ENCODE peak calls at places on chromosomes 3 and 15, in ten cellular contexts. O is right lobe of liver, V is fibroblast of pulmonary artery, E is choroid plexus epithelial cell, L is NB4, U is cardiac muscle cell, D is astrocyte of the spinal cord, P is IMR-90, X is adrenal gland, T is AG09309. R is an unnamed sample.

GRCh38 chr15:69593981-69594966 is 141.7 kb downstream of the RPLP1 start:
- DNase-seq in O (peak; percentile 69), V (peak; percentile 50), E (peak; percentile 73), L (peak; percentile 20), U (peak; percentile 13), D (peak; percentile 93), P (peak; percentile 38), X (no peak), T (no peak), R (peak; percentile 99)

GRCh38 chr3:52089691-52090090 is 33.3 kb upstream of the DUSP7 start:
- DNase-seq in O (no peak), V (no peak), E (no peak), L (no peak), U (no peak), D (no peak), P (no peak), X (no peak), T (no peak), R (no peak)

GRCh38 chr3:48507256-48508061 is 3.5 kb upstream of the SHISA5 start:
- DNase-seq in O (peak; percentile 71), V (peak; percentile 60), E (peak; percentile 68), L (peak; percentile 77), U (peak; percentile 58), D (peak; percentile 77), P (peak; percentile 67), X (peak; percentile 68), T (no peak), R (peak; percentile 31)

GRCh38 chr3:40841570-40842109 is 316.9 kb downstream of the ZNF621 start:
- DNase-seq in O (no peak), V (no peak), E (no peak), L (no peak), U (no peak), D (no peak), P (no peak), X (no peak), T (no peak), R (no peak)

GRCh38 chr3:15361494-15362214 is 29.3 kb upstream of the SH3BP5 start:
- DNase-seq in O (no peak), V (no peak), E (peak; percentile 71), L (peak; percentile 31), U (no peak), D (no peak), P (peak; percentile 52), X (no peak), T (no peak), R (no peak)

GRCh38 chr15:29132786-29133185 is 136.8 kb downstream of the NSMCE3 start:
- DNase-seq in O (no peak), V (no peak), E (no peak), L (no peak), U (no peak), D (no peak), P (no peak), X (no peak), T (no peak), R (no peak)

GRCh38 chr3:176579741-176580185 is 617.5 kb downstream of the TBL1XR1 start:
- DNase-seq in O (no peak), V (peak; percentile 12), E (peak; percentile 60), L (no peak), U (no peak), D (peak; percentile 35), P (peak; percentile 10), X (no peak), T (peak; percentile 59), R (no peak)

GRCh38 chr15:88243895-88244787 is 12.4 kb downstream of the NTRK3 start:
- DNase-seq in O (no peak), V (peak; percentile 61), E (peak; percentile 47), L (peak; percentile 45), U (peak; percentile 53), D (peak; percentile 5), P (peak; percentile 13), X (no peak), T (no peak), R (no peak)

DNA sequence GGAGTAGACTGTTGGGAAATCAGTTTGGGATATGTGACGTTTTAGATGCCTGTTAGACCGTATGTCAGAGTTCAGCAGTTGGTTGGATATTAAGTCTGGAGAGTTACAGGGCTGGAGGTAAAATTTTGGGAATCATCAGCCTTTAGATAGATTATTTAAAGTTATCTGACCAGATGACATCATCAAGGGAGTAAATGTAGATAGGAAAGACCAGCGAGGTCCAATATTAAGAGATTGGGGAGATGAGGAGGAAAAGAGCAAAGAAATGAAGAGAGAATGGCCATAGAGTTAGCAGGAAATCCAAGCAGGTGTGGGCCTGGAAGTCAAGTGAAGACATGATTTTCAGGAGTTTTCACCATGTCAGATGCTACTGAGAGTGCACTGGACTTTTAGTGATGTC is 3.1 kb downstream of the NDUFB4 start:
- DNase-seq in O (no peak), V (no peak), E (no peak), L (no peak), U (no peak), D (no peak), P (no peak), X (no peak), T (no peak), R (no peak)
- H3K4me3 ChIP-seq in O (no peak overlapping the region), V (no peak overlapping the region), E (no peak overlapping the region), L (no peak overlapping the region), U (no peak overlapping the region), D (no peak overlapping the region), P (no peak overlapping the region), X (no peak overlapping the region), T (no peak overlapping the region), R (no peak overlapping the region)

GRCh38 chr3:159252274-159252673 is 450.4 kb downstream of the MFSD1 start:
- DNase-seq in O (no peak), V (peak; percentile 58), E (peak; percentile 51), L (no peak), U (no peak), D (peak; percentile 74), P (no peak), X (no peak), T (peak; percentile 65), R (no peak)

GRCh38 chr3:159250961-159251360 is 449.1 kb downstream of the MFSD1 start:
- DNase-seq in O (no peak), V (no peak), E (no peak), L (no peak), U (no peak), D (no peak), P (no peak), X (no peak), T (no peak), R (no peak)

GRCh38 chr3:159253860-159254259 is 452.0 kb downstream of the MFSD1 start:
- DNase-seq in O (no peak), V (no peak), E (no peak), L (no peak), U (no peak), D (no peak), P (no peak), X (no peak), T (no peak), R (no peak)

GRCh38 chr3:159249472-159250131 is 447.7 kb downstream of the MFSD1 start:
- DNase-seq in O (peak; percentile 28), V (no peak), E (no peak), L (no peak), U (no peak), D (no peak), P (no peak), X (no peak), T (no peak), R (no peak)

GRCh38 chr3:159252772-159253384 is 451.0 kb downstream of the MFSD1 start:
- DNase-seq in O (no peak), V (peak; percentile 81), E (peak; percentile 86), L (peak; percentile 59), U (peak; percentile 31), D (peak; percentile 79), P (peak; percentile 41), X (no peak), T (peak; percentile 55), R (peak; percentile 35)
- TF ChIP-seq CTCF in O (peak; percentile 91), V (peak; percentile 68), E (peak; percentile 73), L (peak; percentile 50), U (peak; percentile 56), D (peak; percentile 67), P (peak; percentile 46), X (peak; percentile 56), T (peak; percentile 71), R (peak; percentile 78)

DNA sequence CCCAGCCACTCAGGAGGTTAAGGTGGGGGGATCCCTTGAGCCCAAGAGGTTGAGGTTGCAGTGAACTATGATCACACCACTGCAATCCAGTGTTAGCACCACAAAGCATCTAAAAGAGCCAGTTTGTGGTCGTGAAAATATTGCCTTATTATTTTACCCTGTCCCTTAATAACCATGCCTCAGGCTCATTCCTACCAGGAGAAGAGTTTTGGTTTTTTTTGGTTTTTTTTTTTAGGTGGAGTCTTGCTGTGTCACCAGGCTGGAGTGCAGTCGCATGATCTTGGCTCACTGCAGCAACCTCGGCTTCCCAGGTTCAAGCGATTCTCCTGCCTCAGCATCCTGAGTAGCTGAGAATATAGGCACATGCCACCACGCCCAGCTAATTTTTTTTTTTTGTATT is 17.9 kb upstream of the AVEN start:
- DNase-seq in O (no peak), V (no peak), E (no peak), L (no peak), U (no peak), D (no peak), P (no peak), X (no peak), T (no peak), R (no peak)
- H3K4me3 ChIP-seq in O (no peak overlapping the region), V (no peak overlapping the region), E (no peak overlapping the region), L (no peak overlapping the region), U (no peak overlapping the region), D (no peak overlapping the region), P (no peak overlapping the region), X (no peak overlapping the region), T (no peak overlapping the region), R (no peak overlapping the region)

GRCh38 chr3:142209655-142210054 is 15.7 kb downstream of the GK5 start:
- DNase-seq in O (no peak), V (peak; percentile 96), E (peak; percentile 94), L (peak; percentile 44), U (no peak), D (peak; percentile 79), P (peak; percentile 72), X (peak; percentile 79), T (peak; percentile 61), R (no peak)

GRCh38 chr3:142210608-142211007 is 14.8 kb downstream of the GK5 start:
- DNase-seq in O (no peak), V (peak; percentile 62), E (peak; percentile 65), L (no peak), U (no peak), D (peak; percentile 27), P (no peak), X (no peak), T (no peak), R (no peak)

GRCh38 chr3:142210144-142210543 is 15.2 kb downstream of the GK5 start:
- DNase-seq in O (no peak), V (peak; percentile 65), E (peak; percentile 44), L (no peak), U (no peak), D (no peak), P (no peak), X (peak; percentile 16), T (no peak), R (no peak)

GRCh38 chr3:142213298-142213697 is 12.1 kb downstream of the GK5 start:
- DNase-seq in O (no peak), V (peak; percentile 93), E (peak; percentile 96), L (no peak), U (no peak), D (peak; percentile 52), P (no peak), X (peak; percentile 53), T (peak; percentile 21), R (peak; percentile 54)

DNA sequence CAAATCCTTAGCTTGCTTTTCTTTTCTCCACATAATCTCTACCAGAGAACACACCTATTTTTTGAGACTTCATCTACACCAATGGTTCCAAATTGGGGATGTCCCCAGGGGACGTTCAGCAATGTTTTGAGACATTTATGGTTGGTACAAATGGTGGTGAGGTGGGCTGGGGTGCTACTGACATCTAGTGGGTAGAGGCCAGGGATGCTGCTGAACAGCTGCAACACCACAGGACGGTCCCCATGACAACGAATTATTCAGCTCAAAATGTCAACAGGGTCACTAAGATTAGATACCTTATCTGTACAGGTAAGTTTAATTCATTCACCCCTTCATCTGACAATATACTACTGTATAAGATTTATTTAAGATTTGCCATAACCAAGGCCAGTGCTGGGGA is 14.4 kb downstream of the GK5 start:
- DNase-seq in O (no peak), V (peak; percentile 24), E (peak; percentile 43), L (peak; percentile 29), U (peak; percentile 38), D (no peak), P (no peak), X (no peak), T (no peak), R (no peak)
- TF ChIP-seq CTCF in O (no peak), V (no peak), E (peak; percentile 46), L (no peak), U (peak; percentile 32), D (peak; percentile 34), P (peak; percentile 12), X (no peak), T (no peak), R (peak; percentile 23)